ENCODE peak calls at places on chromosomes 1 and 21, in ten cellular contexts. A, X, W, H, N, M, O, J, U and S are unnamed samples. For H3K27me3, the result is how much of the 10 kb centered on the place peaks cover.

GRCh38 chr1:39409055-39409816 is 82.2 kb upstream of the BMP8A start:
- DNase-seq in U (peak), N (peak), W (no peak), X (peak), J (peak), M (peak), O (peak), A (peak), H (no peak), S (no peak)

GRCh38 chr1:25031966-25032667 is 102.0 kb upstream of the RUNX3 start:
- DNase-seq in H (no peak), O (peak), M (no peak), A (peak), N (peak), W (no peak), X (no peak), U (peak), J (no peak), S (no peak)

GRCh38 chr1:36481771-36482723 is 666 bp downstream of the CSF3R start:
- DNase-seq in U (no peak), H (no peak), O (no peak), X (peak), N (no peak), J (no peak), A (no peak), W (no peak), M (no peak), S (no peak)

GRCh38 chr1:22919341-22920025 is 53.2 kb downstream of the LACTBL1 start:
- DNase-seq in U (no peak), A (no peak), O (no peak), X (no peak), M (no peak), W (no peak), H (no peak), J (no peak), N (no peak), S (no peak)

GRCh38 chr1:76659171-76659940 is 207.9 kb upstream of the ST6GALNAC5 start:
- DNase-seq in H (no peak), O (no peak), U (no peak), W (no peak), J (no peak), N (no peak), M (no peak), X (no peak), A (no peak), S (no peak)

GRCh38 chr21:41197582-41197981 is 29.6 kb downstream of the BACE2 start:
- DNase-seq in A (no peak), J (no peak), O (no peak), W (no peak), M (no peak), U (no peak), N (no peak), X (no peak), H (no peak), S (no peak)

GRCh38 chr1:36658838-36659237 is 176.1 kb upstream of the CSF3R start:
- DNase-seq in N (no peak), A (no peak), U (no peak), M (no peak), O (no peak), H (no peak), X (no peak), W (no peak), J (no peak), S (no peak)

GRCh38 chr1:168279253-168279652 is 1.4 kb upstream of the TBX19 start:
- DNase-seq in H (no peak), N (no peak), J (no peak), U (no peak), A (no peak), O (no peak), X (no peak), M (no peak), W (no peak), S (no peak)

GRCh38 chr1:84913025-84913892 is 20.3 kb upstream of the LPAR3 start:
- DNase-seq in A (no peak), O (no peak), J (no peak), H (no peak), N (peak), M (no peak), U (no peak), W (no peak), X (no peak), S (peak)

GRCh38 chr1:174931214-174931613 is 68.5 kb upstream of the CACYBP start:
- DNase-seq in A (no peak), N (no peak), O (no peak), W (no peak), J (no peak), M (no peak), H (no peak), X (no peak), U (no peak), S (no peak)

GRCh38 chr1:47559944-47560695 is 122.3 kb downstream of the FOXD2 start:
- DNase-seq in H (no peak), X (no peak), U (no peak), J (no peak), A (no peak), M (no peak), N (no peak), O (no peak), W (no peak), S (no peak)

GRCh38 chr1:6041432-6042062 is 4.1 kb upstream of the KCNAB2 start:
- DNase-seq in N (peak), X (peak), H (no peak), A (no peak), M (peak), U (no peak), O (no peak), W (no peak), J (peak), S (no peak)

GRCh38 chr1:90417139-90417538 is 300.0 kb downstream of the BARHL2 start:
- DNase-seq in H (no peak), N (peak), U (no peak), O (no peak), W (no peak), X (no peak), M (no peak), A (no peak), J (no peak), S (no peak)

GRCh38 chr1:11784993-11785769 is 20.6 kb downstream of the MTHFR start:
- DNase-seq in M (peak), J (peak), W (peak), X (peak), H (no peak), A (no peak), O (peak), U (peak), N (peak), S (no peak)

GRCh38 chr1:187143783-187144182 is 315.0 kb downstream of the PLA2G4A start:
- DNase-seq in X (no peak), N (no peak), H (no peak), O (no peak), A (no peak), W (no peak), J (no peak), M (no peak), U (no peak), S (no peak)

GRCh38 chr1:65148548-65149390 is 766 bp downstream of the AK4 start:
- DNase-seq in H (no peak), M (peak), O (peak), N (peak), A (peak), W (no peak), X (peak), J (peak), U (peak), S (no peak)

GRCh38 chr1:198056255-198056654 is 100.5 kb upstream of the NEK7 start:
- DNase-seq in A (no peak), H (no peak), O (no peak), M (no peak), X (peak), N (peak), U (no peak), J (no peak), W (no peak), S (no peak)

GRCh38 chr1:66253330-66253921 is 280.5 kb upstream of the SGIP1 start:
- DNase-seq in U (no peak), W (peak), H (no peak), M (no peak), N (peak), A (no peak), X (peak), J (peak), O (no peak), S (no peak)

GRCh38 chr1:53089478-53090226 is 27.6 kb downstream of the PODN start:
- DNase-seq in X (no peak), O (no peak), A (no peak), W (no peak), M (no peak), J (no peak), H (no peak), U (no peak), N (peak), S (no peak)

GRCh38 chr1:42966688-42967609 is 8.3 kb upstream of the SLC2A1 start:
- DNase-seq in U (no peak), J (peak), A (peak), N (peak), H (peak), W (peak), X (no peak), M (peak), O (no peak), S (peak)

GRCh38 chr1:112674440-112674985 is at the start of gene MOV10:
- DNase-seq in W (peak), X (peak), M (peak), N (peak), U (peak), O (peak), H (no peak), A (peak), J (peak), S (peak)

GRCh38 chr21:33668180-33668579 is 25.9 kb downstream of the ITSN1 start:
- DNase-seq in O (no peak), U (no peak), A (no peak), N (peak), J (no peak), W (no peak), M (no peak), H (no peak), X (no peak), S (no peak)

GRCh38 chr1:21302747-21303715 is 12.8 kb upstream of the ECE1 start:
- DNase-seq in A (no peak), O (no peak), J (peak), W (no peak), X (peak), N (peak), H (peak), M (peak), U (no peak), S (no peak)

GRCh38 chr1:170959385-170959784 is 24.1 kb downstream of the MROH9 start:
- DNase-seq in J (no peak), M (no peak), U (no peak), H (peak), W (no peak), A (no peak), O (no peak), X (no peak), N (no peak), S (no peak)

GRCh38 chr1:77802026-77802425 is 22.6 kb downstream of the MIGA1 start:
- DNase-seq in W (no peak), U (no peak), O (no peak), M (no peak), J (no peak), N (no peak), A (no peak), H (no peak), X (no peak), S (no peak)

GRCh38 chr1:157193702-157194391 is 55.7 kb upstream of the ETV3 start:
- DNase-seq in X (peak), J (peak), A (no peak), W (peak), O (peak), N (peak), M (peak), H (peak), U (peak), S (peak)
- H3K27me3 ChIP-seq in X (half or more), J (under half), A (under half), W (under half), O (half or more), N (under half), M (half or more), H (under half), U (under half), S (under half)

DNA sequence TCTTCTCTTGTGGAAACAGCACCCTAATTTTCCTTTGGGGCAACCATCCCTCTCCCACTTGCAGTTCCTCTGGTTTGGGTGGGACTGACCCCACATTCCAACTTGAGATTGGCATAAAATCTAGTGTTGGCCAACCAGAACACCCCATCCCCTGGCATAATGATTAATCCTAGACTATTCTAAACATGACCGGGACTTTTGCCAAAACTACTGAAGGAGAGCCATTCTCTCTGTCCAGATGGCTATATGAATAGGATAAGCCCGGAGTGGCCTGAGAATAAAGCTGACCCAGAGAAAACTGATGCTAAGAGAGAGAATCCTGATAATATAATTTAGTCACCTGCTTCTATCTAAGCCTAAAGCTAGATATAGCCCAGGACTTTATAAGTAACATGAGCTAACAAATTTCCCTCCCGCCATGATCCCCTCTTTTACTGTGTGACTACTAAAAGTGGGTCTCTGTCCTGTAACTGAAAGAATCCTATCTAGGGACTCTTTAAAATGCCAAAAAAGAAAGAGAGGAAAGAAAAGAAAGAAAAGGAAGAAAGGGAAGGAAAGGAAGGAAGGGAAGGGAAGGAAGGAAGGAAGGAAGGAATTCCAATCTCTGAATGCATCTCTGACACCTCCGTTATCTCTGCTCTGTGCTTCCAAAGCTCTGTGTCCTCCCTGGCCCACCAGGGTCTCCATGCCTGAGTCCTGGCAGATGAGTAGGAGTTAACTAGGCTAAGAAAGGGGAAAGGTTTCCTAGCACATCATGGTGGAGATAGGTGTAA is 28.0 kb upstream of the NRDC start:
- DNase-seq in N (peak), J (no peak), O (no peak), W (no peak), A (no peak), M (no peak), H (no peak), U (no peak), X (peak), S (peak)
- TF ChIP-seq CTCF in N (no peak), J (no peak), O (no peak), W (no peak), A (no peak), M (no peak), H (no peak), U (no peak), X (no peak), S (no peak)

GRCh38 chr1:29331731-29332130 is 95.4 kb downstream of the PTPRU start:
- DNase-seq in M (no peak), N (no peak), X (no peak), J (no peak), H (no peak), O (no peak), A (no peak), U (no peak), W (no peak), S (no peak)

GRCh38 chr1:29330089-29330488 is 93.8 kb downstream of the PTPRU start:
- DNase-seq in N (no peak), J (no peak), U (no peak), X (no peak), A (no peak), M (no peak), W (no peak), H (no peak), O (no peak), S (no peak)

GRCh38 chr1:29330856-29331255 is 94.5 kb downstream of the PTPRU start:
- DNase-seq in N (no peak), A (no peak), J (no peak), X (no peak), O (no peak), H (no peak), U (no peak), M (no peak), W (no peak), S (no peak)

GRCh38 chr1:29332204-29332603 is 95.9 kb downstream of the PTPRU start:
- DNase-seq in A (no peak), N (peak), H (no peak), J (peak), M (peak), W (peak), X (no peak), O (no peak), U (no peak), S (no peak)

GRCh38 chr1:29331309-29331708 is 95.0 kb downstream of the PTPRU start:
- DNase-seq in X (no peak), H (no peak), N (no peak), J (no peak), M (no peak), U (no peak), W (no peak), O (no peak), A (no peak), S (no peak)
- H3K27me3 ChIP-seq in X (under half), H (under half), N (under half), J (under half), M (under half), U (under half), W (under half), O (half or more), A (under half), S (under half)

GRCh38 chr1:226735576-226735975 is 3.5 kb downstream of the ITPKB start:
- DNase-seq in U (no peak), H (no peak), W (no peak), O (no peak), N (no peak), J (no peak), X (no peak), A (no peak), M (no peak), S (no peak)

GRCh38 chr1:226736001-226736907 is 2.8 kb downstream of the ITPKB start:
- DNase-seq in X (no peak), N (peak), H (no peak), A (no peak), U (peak), O (peak), W (no peak), J (no peak), M (no peak), S (no peak)

GRCh38 chr1:226737819-226738420 is 1.2 kb downstream of the ITPKB start:
- DNase-seq in X (peak), O (peak), J (peak), M (peak), H (no peak), W (no peak), N (peak), A (peak), U (peak), S (no peak)

GRCh38 chr1:226738421-226738994 is 574 bp downstream of the ITPKB start:
- DNase-seq in X (peak), J (peak), H (no peak), U (peak), N (peak), A (no peak), M (peak), O (peak), W (no peak), S (no peak)

GRCh38 chr1:226736908-226737818 is 1.9 kb downstream of the ITPKB start:
- DNase-seq in A (no peak), X (peak), U (peak), N (peak), W (no peak), H (no peak), M (peak), J (peak), O (peak), S (no peak)
- TF ChIP-seq CTCF in A (no peak), X (no peak), U (no peak), N (no peak), W (no peak), H (no peak), M (no peak), J (peak), O (peak), S (no peak)

GRCh38 chr1:237041461-237041794 is 556 bp upstream of the RYR2 start:
- DNase-seq in N (no peak), O (no peak), M (no peak), H (no peak), A (no peak), X (no peak), U (no peak), J (no peak), W (no peak), S (no peak)
- H3K27me3 ChIP-seq in N (under half), O (under half), M (under half), H (under half), A (under half), X (under half), U (under half), J (under half), W (under half), S (under half)